ENCODE peak calls at places on chromosome 15, in four cellular contexts. One of them, this sample, is unnamed.

GRCh38 chr15:22895465-22896190 is 57.2 kb downstream of the NIPA2 start:
- DNase-seq in brain microvascular endothelial cell: peak; percentile 31
- DNase-seq in upper lobe of right lung: no peak
- DNase-seq in tibial nerve: no peak
- DNase-seq in this sample: no peak

GRCh38 chr15:91660174-91660649 is 193.3 kb upstream of the SLCO3A1 start:
- DNase-seq in tibial nerve: no peak
- DNase-seq in brain microvascular endothelial cell: no peak
- DNase-seq in upper lobe of right lung: no peak
- DNase-seq in this sample: no peak

GRCh38 chr15:60000113-60000823 is 3.8 kb upstream of the FOXB1 start:
- DNase-seq in brain microvascular endothelial cell: no peak
- DNase-seq in upper lobe of right lung: no peak
- DNase-seq in tibial nerve: no peak
- DNase-seq in this sample: no peak

GRCh38 chr15:33934396-33934795 is 33.9 kb upstream of the CHRM5 start:
- DNase-seq in upper lobe of right lung: no peak
- DNase-seq in brain microvascular endothelial cell: no peak
- DNase-seq in tibial nerve: no peak
- DNase-seq in this sample: no peak

GRCh38 chr15:101447561-101448071 is 41.9 kb downstream of the PCSK6 start:
- DNase-seq in upper lobe of right lung: no peak
- DNase-seq in brain microvascular endothelial cell: no peak
- DNase-seq in tibial nerve: no peak
- DNase-seq in this sample: no peak

GRCh38 chr15:80127911-80128310 is 24.9 kb upstream of the FAH start:
- DNase-seq in tibial nerve: no peak
- DNase-seq in upper lobe of right lung: no peak
- DNase-seq in brain microvascular endothelial cell: no peak
- DNase-seq in this sample: no peak

GRCh38 chr15:39855400-39855799 is 64.7 kb downstream of the GPR176 start:
- DNase-seq in brain microvascular endothelial cell: no peak
- DNase-seq in tibial nerve: no peak
- DNase-seq in upper lobe of right lung: no peak
- DNase-seq in this sample: no peak

GRCh38 chr15:40985541-40986330 is 32.5 kb downstream of the CHAC1 start:
- DNase-seq in tibial nerve: no peak
- DNase-seq in upper lobe of right lung: no peak
- DNase-seq in brain microvascular endothelial cell: peak; percentile 37
- DNase-seq in this sample: peak; percentile 73

GRCh38 chr15:43928152-43928551 is 101.3 kb downstream of the WDR76 start:
- DNase-seq in tibial nerve: no peak
- DNase-seq in brain microvascular endothelial cell: no peak
- DNase-seq in upper lobe of right lung: no peak
- DNase-seq in this sample: no peak

GRCh38 chr15:83288381-83288801 is 3.9 kb upstream of the BNC1 start:
- DNase-seq in brain microvascular endothelial cell: no peak
- DNase-seq in upper lobe of right lung: no peak
- DNase-seq in tibial nerve: no peak
- DNase-seq in this sample: no peak

GRCh38 chr15:48394172-48394571 is 62.9 kb downstream of the DUT start:
- DNase-seq in tibial nerve: peak; percentile 68
- DNase-seq in brain microvascular endothelial cell: no peak
- DNase-seq in upper lobe of right lung: no peak
- DNase-seq in this sample: peak; percentile 89

GRCh38 chr15:77822631-77823230 is 190.0 kb upstream of the LINGO1 start:
- DNase-seq in brain microvascular endothelial cell: no peak
- DNase-seq in tibial nerve: no peak
- DNase-seq in upper lobe of right lung: no peak
- DNase-seq in this sample: no peak

GRCh38 chr15:96261575-96262034 is 68.9 kb upstream of the NR2F2 start:
- DNase-seq in brain microvascular endothelial cell: no peak
- DNase-seq in upper lobe of right lung: no peak
- DNase-seq in tibial nerve: no peak
- DNase-seq in this sample: no peak

GRCh38 chr15:31302778-31303433 is 23.7 kb upstream of the KLF13 start:
- DNase-seq in upper lobe of right lung: peak; percentile 53
- DNase-seq in tibial nerve: no peak
- DNase-seq in brain microvascular endothelial cell: no peak
- DNase-seq in this sample: peak; percentile 60

DNA sequence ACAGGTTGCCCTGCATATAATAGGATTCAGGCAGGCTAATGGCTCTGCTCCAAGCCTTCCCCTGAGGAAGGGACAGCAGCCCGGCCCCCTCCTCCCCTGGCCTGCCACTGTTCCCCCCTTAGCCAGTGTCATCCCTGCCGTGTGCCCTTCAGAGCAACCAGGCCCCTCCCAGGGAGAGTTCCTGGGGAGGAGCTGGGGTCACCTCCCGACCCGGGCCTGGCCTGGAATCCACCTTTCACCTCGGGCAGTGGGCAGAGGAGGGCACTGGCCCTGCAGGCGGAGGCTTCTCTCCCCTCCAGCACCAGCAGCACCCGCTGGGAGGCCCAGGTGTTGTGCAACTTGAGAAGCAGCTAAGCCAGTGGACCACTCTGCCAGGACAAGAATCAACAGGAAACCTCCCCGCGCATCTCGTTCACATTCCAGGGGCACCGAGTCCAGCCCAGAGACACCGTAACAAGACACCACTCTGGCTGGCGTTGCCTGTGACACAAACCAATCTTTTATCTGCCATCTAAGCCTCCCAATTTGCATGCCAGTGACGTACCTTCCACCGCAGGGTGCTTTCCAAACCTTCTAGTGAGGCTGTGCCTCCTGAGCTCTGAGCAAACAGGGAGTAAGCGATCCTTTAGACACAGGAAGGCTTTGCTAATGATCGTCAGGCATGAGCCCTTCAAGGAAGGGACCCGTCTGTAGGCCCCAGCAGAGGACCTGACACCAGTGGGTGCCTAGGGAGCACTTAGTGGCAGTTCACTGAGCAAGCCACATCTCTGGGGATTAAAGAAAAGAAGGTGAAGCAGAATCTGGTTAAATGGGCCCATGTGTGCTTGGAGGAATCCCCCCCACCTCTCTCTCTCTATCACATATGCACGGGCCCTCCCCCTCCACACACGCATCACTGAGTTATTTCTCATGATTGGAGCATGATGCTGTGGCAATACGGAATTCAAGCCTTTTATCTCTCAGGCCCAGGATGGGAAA is 98.9 kb upstream of the TLE3 start:
- DNase-seq in tibial nerve: peak; percentile 30
- DNase-seq in upper lobe of right lung: peak; percentile 71
- DNase-seq in brain microvascular endothelial cell: peak; percentile 91
- DNase-seq in this sample: peak; percentile 63
- H3K4me3 ChIP-seq in tibial nerve: no peak overlapping the region
- H3K4me3 ChIP-seq in upper lobe of right lung: no peak overlapping the region
- H3K4me3 ChIP-seq in brain microvascular endothelial cell: no peak overlapping the region
- H3K4me3 ChIP-seq in this sample: no peak overlapping the region

DNA sequence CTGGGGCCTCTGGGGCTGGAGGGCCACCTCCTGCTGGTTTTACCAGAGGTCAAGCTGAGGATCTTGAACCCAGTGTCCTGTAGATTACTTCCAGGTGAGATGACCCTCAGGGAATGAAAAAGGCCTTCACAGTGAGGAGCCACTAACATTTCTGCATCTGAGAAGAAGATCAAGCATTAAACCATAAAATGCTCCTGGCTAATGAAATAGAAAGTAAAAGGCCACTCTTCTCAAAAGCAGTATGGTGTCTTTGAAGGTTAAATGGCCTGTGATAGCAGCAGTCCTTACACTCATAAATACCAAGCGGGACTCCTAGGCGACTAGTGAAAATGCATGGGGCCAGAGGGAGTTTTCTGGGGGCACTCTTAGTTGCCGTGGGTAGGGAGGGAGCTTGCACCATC is 47.0 kb upstream of the RGMA start:
- DNase-seq in tibial nerve: no peak
- DNase-seq in upper lobe of right lung: no peak
- DNase-seq in brain microvascular endothelial cell: no peak
- DNase-seq in this sample: no peak
- H3K4me3 ChIP-seq in tibial nerve: no peak overlapping the region
- H3K4me3 ChIP-seq in upper lobe of right lung: no peak overlapping the region
- H3K4me3 ChIP-seq in brain microvascular endothelial cell: no peak overlapping the region
- H3K4me3 ChIP-seq in this sample: no peak overlapping the region

GRCh38 chr15:98421419-98422085 is 226.8 kb upstream of the IGF1R start:
- DNase-seq in brain microvascular endothelial cell: peak; percentile 28
- DNase-seq in upper lobe of right lung: peak; percentile 81
- DNase-seq in tibial nerve: peak; percentile 55
- DNase-seq in this sample: peak; percentile 70
- H3K4me3 ChIP-seq in brain microvascular endothelial cell: no peak overlapping the region
- H3K4me3 ChIP-seq in upper lobe of right lung: peak overlapping the region; percentile 15
- H3K4me3 ChIP-seq in tibial nerve: no peak overlapping the region
- H3K4me3 ChIP-seq in this sample: peak overlapping the region; percentile 53

GRCh38 chr15:63405159-63405558 is 23.5 kb upstream of the CA12 start:
- DNase-seq in upper lobe of right lung: no peak
- DNase-seq in tibial nerve: no peak
- DNase-seq in brain microvascular endothelial cell: no peak
- DNase-seq in this sample: no peak
- H3K4me3 ChIP-seq in upper lobe of right lung: no peak overlapping the region
- H3K4me3 ChIP-seq in tibial nerve: no peak overlapping the region
- H3K4me3 ChIP-seq in brain microvascular endothelial cell: no peak overlapping the region
- H3K4me3 ChIP-seq in this sample: no peak overlapping the region

DNA sequence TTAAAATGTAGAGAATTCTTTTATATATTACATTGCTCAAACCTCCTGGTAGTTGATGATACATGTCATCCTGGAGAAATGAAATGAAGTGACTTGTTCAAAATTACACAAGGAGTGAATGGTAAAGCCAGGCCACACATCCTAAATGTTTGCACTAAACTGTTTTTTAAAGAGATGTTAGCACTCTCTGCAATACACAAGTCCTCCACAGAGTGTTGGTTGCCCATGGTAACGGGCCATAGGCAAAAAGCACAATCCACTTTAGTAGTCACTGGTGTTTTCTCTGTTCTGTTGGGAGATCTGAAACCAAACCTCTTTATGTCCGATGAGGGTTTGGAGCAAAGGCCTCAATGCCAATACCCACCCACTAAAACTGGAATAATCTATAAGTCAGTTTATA is 907.4 kb downstream of the NTRK3 start:
- DNase-seq in brain microvascular endothelial cell: peak; percentile 53
- DNase-seq in upper lobe of right lung: no peak
- DNase-seq in tibial nerve: no peak
- DNase-seq in this sample: no peak
- H3K4me3 ChIP-seq in brain microvascular endothelial cell: no peak overlapping the region
- H3K4me3 ChIP-seq in upper lobe of right lung: no peak overlapping the region
- H3K4me3 ChIP-seq in tibial nerve: no peak overlapping the region
- H3K4me3 ChIP-seq in this sample: no peak overlapping the region

GRCh38 chr15:100328796-100329195 is 13.0 kb downstream of the ADAMTS17 start:
- DNase-seq in tibial nerve: no peak
- DNase-seq in upper lobe of right lung: no peak
- DNase-seq in brain microvascular endothelial cell: no peak
- DNase-seq in this sample: no peak

GRCh38 chr15:100332721-100333120 is 9.1 kb downstream of the ADAMTS17 start:
- DNase-seq in brain microvascular endothelial cell: no peak
- DNase-seq in tibial nerve: no peak
- DNase-seq in upper lobe of right lung: no peak
- DNase-seq in this sample: no peak

GRCh38 chr15:100330629-100331215 is 11.1 kb downstream of the ADAMTS17 start:
- DNase-seq in brain microvascular endothelial cell: no peak
- DNase-seq in tibial nerve: no peak
- DNase-seq in upper lobe of right lung: no peak
- DNase-seq in this sample: no peak

GRCh38 chr15:100332231-100332630 is 9.5 kb downstream of the ADAMTS17 start:
- DNase-seq in brain microvascular endothelial cell: no peak
- DNase-seq in upper lobe of right lung: no peak
- DNase-seq in tibial nerve: no peak
- DNase-seq in this sample: no peak

DNA sequence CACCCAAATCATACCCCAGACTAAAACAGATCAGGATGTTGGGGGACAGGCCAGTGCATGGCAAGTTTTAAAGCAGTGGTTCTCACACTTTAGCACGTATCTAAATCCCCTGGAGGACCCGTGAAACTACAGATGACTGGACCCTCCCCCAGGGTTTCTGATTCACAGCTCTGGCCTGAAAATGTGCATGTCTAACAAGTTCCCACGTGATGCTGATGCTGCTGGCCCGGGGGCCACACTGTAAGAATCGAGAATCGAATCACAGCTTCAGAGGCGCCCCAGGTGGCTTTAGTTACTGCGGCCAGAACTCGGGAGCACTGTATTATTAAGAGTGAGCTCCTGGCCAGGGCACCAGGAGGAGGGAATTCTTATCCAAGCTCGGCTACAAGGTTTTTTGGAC is 11.6 kb downstream of the ADAMTS17 start:
- DNase-seq in upper lobe of right lung: no peak
- DNase-seq in tibial nerve: no peak
- DNase-seq in brain microvascular endothelial cell: no peak
- DNase-seq in this sample: no peak
- H3K4me3 ChIP-seq in upper lobe of right lung: no peak overlapping the region
- H3K4me3 ChIP-seq in tibial nerve: no peak overlapping the region
- H3K4me3 ChIP-seq in brain microvascular endothelial cell: no peak overlapping the region
- H3K4me3 ChIP-seq in this sample: no peak overlapping the region

GRCh38 chr15:64809649-64810498 is 15.6 kb downstream of the PIF1 start:
- DNase-seq in brain microvascular endothelial cell: peak; percentile 59
- DNase-seq in tibial nerve: peak; percentile 71
- DNase-seq in upper lobe of right lung: peak; percentile 86
- DNase-seq in this sample: peak; percentile 85

GRCh38 chr15:64810499-64811326 is 14.7 kb downstream of the PIF1 start:
- DNase-seq in upper lobe of right lung: no peak
- DNase-seq in tibial nerve: no peak
- DNase-seq in brain microvascular endothelial cell: no peak
- DNase-seq in this sample: no peak

GRCh38 chr15:64807751-64808222 is 17.7 kb downstream of the PIF1 start:
- DNase-seq in brain microvascular endothelial cell: no peak
- DNase-seq in upper lobe of right lung: no peak
- DNase-seq in tibial nerve: no peak
- DNase-seq in this sample: no peak

GRCh38 chr15:64807051-64807749 is 18.2 kb downstream of the PIF1 start:
- DNase-seq in upper lobe of right lung: no peak
- DNase-seq in tibial nerve: no peak
- DNase-seq in brain microvascular endothelial cell: no peak
- DNase-seq in this sample: no peak

GRCh38 chr15:64808785-64809453 is 16.5 kb downstream of the PIF1 start:
- DNase-seq in brain microvascular endothelial cell: no peak
- DNase-seq in tibial nerve: no peak
- DNase-seq in upper lobe of right lung: no peak
- DNase-seq in this sample: no peak
- H3K4me3 ChIP-seq in brain microvascular endothelial cell: no peak overlapping the region
- H3K4me3 ChIP-seq in tibial nerve: no peak overlapping the region
- H3K4me3 ChIP-seq in upper lobe of right lung: no peak overlapping the region
- H3K4me3 ChIP-seq in this sample: no peak overlapping the region